ENCODE peak calls at places on chromosomes 11 and 22, in ten cellular contexts. P is GM03348; A is T-helper 2 cell; X is DMS79; N is stimulated activated naive B cell treated with anti-CD40 and anti-IgM and Interleukin-4, amounts not matched to agents 10 μg/mL and 1 μg/mL and 100 μg/mL, for 72 hours; O is amniotic epithelial cell; T is fibroblast of the conjunctiva; U is astrocyte of the spinal cord; W is cerebellum; D is foreskin fibroblast. K is an unnamed sample.

GRCh38 chr22:27372969-27373670 is 428.4 kb downstream of the MN1 start:
- DNase-seq in P (no peak), A (no peak), X (no peak), N (no peak), O (peak; percentile 86), T (no peak), U (no peak), W (no peak), D (no peak), K (no peak)

GRCh38 chr11:67280791-67281551 is 8.1 kb upstream of the ANKRD13D start:
- DNase-seq in P (no peak), A (no peak), X (no peak), N (no peak), O (no peak), T (no peak), U (no peak), W (no peak), D (no peak), K (no peak)

GRCh38 chr11:114340311-114341131 is 44.3 kb downstream of the NNMT start:
- DNase-seq in P (peak; percentile 74), A (peak; percentile 47), X (peak; percentile 71), N (peak; percentile 4), O (peak; percentile 78), T (peak; percentile 70), U (peak; percentile 79), W (peak; percentile 54), D (peak; percentile 85), K (no peak)

GRCh38 chr22:48486163-48486957 is 1341.3 kb downstream of the BRD1 start:
- DNase-seq in P (no peak), A (no peak), X (no peak), N (no peak), O (no peak), T (no peak), U (no peak), W (no peak), D (no peak), K (no peak)

GRCh38 chr11:61830318-61831105 is 2.4 kb downstream of the FADS2 start:
- DNase-seq in P (peak; percentile 78), A (peak; percentile 21), X (no peak), N (no peak), O (peak; percentile 64), T (no peak), U (no peak), W (no peak), D (peak; percentile 25), K (no peak)

GRCh38 chr11:47587039-47587675 is 679 bp downstream of the FAM180B start:
- DNase-seq in P (no peak), A (no peak), X (no peak), N (no peak), O (no peak), T (no peak), U (no peak), W (no peak), D (peak; percentile 48), K (no peak)

GRCh38 chr22:17339095-17339693 is 30.1 kb upstream of the CECR2 start:
- DNase-seq in P (no peak), A (no peak), X (no peak), N (no peak), O (no peak), T (no peak), U (no peak), W (no peak), D (no peak), K (no peak)

GRCh38 chr22:44667276-44667675 is 34.7 kb upstream of the PRR5 start:
- DNase-seq in P (no peak), A (no peak), X (no peak), N (no peak), O (no peak), T (no peak), U (no peak), W (no peak), D (no peak), K (no peak)

GRCh38 chr22:32796865-32797573 is 4.5 kb upstream of the TIMP3 start:
- DNase-seq in P (peak; percentile 89), A (peak; percentile 57), X (no peak), N (peak; percentile 33), O (peak; percentile 36), T (peak; percentile 86), U (peak; percentile 68), W (peak; percentile 7), D (peak; percentile 90), K (peak; percentile 66)

GRCh38 chr11:1153105-1153950 is 4.4 kb upstream of the MUC5AC start:
- DNase-seq in P (no peak), A (no peak), X (no peak), N (no peak), O (no peak), T (no peak), U (peak; percentile 19), W (no peak), D (peak; percentile 11), K (no peak)

GRCh38 chr11:44463751-44464150 is 101.7 kb upstream of the CD82 start:
- DNase-seq in P (no peak), A (no peak), X (no peak), N (no peak), O (no peak), T (no peak), U (no peak), W (no peak), D (no peak), K (no peak)

GRCh38 chr22:47322854-47323253 is 560.4 kb downstream of the TBC1D22A start:
- DNase-seq in P (no peak), A (no peak), X (peak; percentile 23), N (no peak), O (no peak), T (no peak), U (no peak), W (no peak), D (peak; percentile 30), K (no peak)

GRCh38 chr11:113895367-113896155 is 9.0 kb upstream of the HTR3B start:
- DNase-seq in P (no peak), A (no peak), X (peak; percentile 37), N (no peak), O (no peak), T (no peak), U (peak; percentile 0), W (no peak), D (peak; percentile 23), K (no peak)

GRCh38 chr11:110279881-110280280 is 16.5 kb downstream of the RDX start:
- DNase-seq in P (no peak), A (no peak), X (no peak), N (no peak), O (no peak), T (no peak), U (no peak), W (no peak), D (no peak), K (no peak)

GRCh38 chr11:2077061-2077802 is 62.0 kb downstream of the IGF2 start:
- DNase-seq in P (no peak), A (peak; percentile 82), X (peak; percentile 51), N (no peak), O (peak; percentile 95), T (no peak), U (peak; percentile 74), W (no peak), D (peak; percentile 79), K (no peak)

GRCh38 chr11:48005878-48006277 is 25.5 kb downstream of the PTPRJ start:
- DNase-seq in P (no peak), A (peak; percentile 60), X (peak; percentile 28), N (no peak), O (no peak), T (no peak), U (no peak), W (no peak), D (no peak), K (no peak)

GRCh38 chr22:26535499-26535898 is 23.2 kb upstream of the TFIP11 start:
- DNase-seq in P (no peak), A (no peak), X (no peak), N (no peak), O (no peak), T (no peak), U (no peak), W (no peak), D (no peak), K (no peak)

GRCh38 chr11:12556788-12557384 is 117.3 kb upstream of the TEAD1 start:
- DNase-seq in P (peak; percentile 85), A (no peak), X (no peak), N (no peak), O (peak; percentile 92), T (peak; percentile 75), U (peak; percentile 90), W (peak; percentile 20), D (peak; percentile 99), K (no peak)

GRCh38 chr22:38104084-38104483 is 6.4 kb downstream of the BAIAP2L2 start:
- DNase-seq in P (peak; percentile 52), A (no peak), X (no peak), N (no peak), O (peak; percentile 31), T (no peak), U (no peak), W (no peak), D (peak; percentile 39), K (no peak)

GRCh38 chr11:113873241-113873626 is 2.1 kb downstream of the USP28 start:
- DNase-seq in P (no peak), A (no peak), X (no peak), N (no peak), O (no peak), T (no peak), U (peak; percentile 46), W (peak; percentile 84), D (peak; percentile 16), K (no peak)

GRCh38 chr11:67322049-67322448 is 18.7 kb downstream of the SSH3 start:
- DNase-seq in P (no peak), A (no peak), X (no peak), N (no peak), O (no peak), T (no peak), U (no peak), W (no peak), D (no peak), K (no peak)

GRCh38 chr22:25745341-25746011 is 3.5 kb downstream of the MYO18B start:
- DNase-seq in P (peak; percentile 72), A (peak; percentile 39), X (no peak), N (no peak), O (peak; percentile 96), T (no peak), U (peak; percentile 46), W (no peak), D (peak; percentile 79), K (no peak)

GRCh38 chr11:22554221-22554620 is 71.4 kb downstream of the FANCF start:
- DNase-seq in P (no peak), A (peak; percentile 10), X (no peak), N (no peak), O (no peak), T (no peak), U (no peak), W (no peak), D (no peak), K (no peak)

GRCh38 chr22:46547883-46548244 is 10.4 kb upstream of the CELSR1 start:
- DNase-seq in P (peak; percentile 91), A (no peak), X (no peak), N (no peak), O (peak; percentile 80), T (peak; percentile 31), U (peak; percentile 86), W (no peak), D (peak; percentile 92), K (no peak)

GRCh38 chr11:116791002-116791812 is 472 bp downstream of the APOA5 start:
- DNase-seq in P (peak; percentile 92), A (peak; percentile 64), X (no peak), N (peak; percentile 44), O (peak; percentile 33), T (no peak), U (peak; percentile 55), W (peak; percentile 90), D (peak; percentile 82), K (peak; percentile 65)

GRCh38 chr11:125992893-125993292 is 47.0 kb downstream of the VSIG10L2 start:
- DNase-seq in P (no peak), A (no peak), X (no peak), N (no peak), O (no peak), T (no peak), U (no peak), W (no peak), D (no peak), K (no peak)

GRCh38 chr11:70315726-70316125 is 45.2 kb downstream of the PPFIA1 start:
- DNase-seq in P (no peak), A (no peak), X (no peak), N (no peak), O (no peak), T (no peak), U (no peak), W (no peak), D (no peak), K (no peak)

GRCh38 chr11:118592616-118593367 is 14.6 kb upstream of the PHLDB1 start:
- DNase-seq in P (peak; percentile 42), A (no peak), X (no peak), N (no peak), O (no peak), T (no peak), U (peak; percentile 40), W (no peak), D (no peak), K (no peak)